ENCODE peak calls at places on chromosomes 7 and 10, in seven cellular contexts. Z, A, C, X, N, R and B are unnamed samples.

GRCh38 chr7:158613481-158613880 is 25.9 kb upstream of the PTPRN2 start:
- DNase-seq in Z (no peak), A (no peak), C (no peak), X (no peak), N (no peak), R (no peak), B (no peak)

GRCh38 chr10:33875924-33876323 is 541.5 kb upstream of the NRP1 start:
- DNase-seq in Z (no peak), A (no peak), C (no peak), X (no peak), N (no peak), R (no peak), B (no peak)

GRCh38 chr10:129725482-129725881 is 238.6 kb downstream of the EBF3 start:
- DNase-seq in Z (no peak), A (peak; percentile 39), C (no peak), X (no peak), N (no peak), R (no peak), B (no peak)

GRCh38 chr7:214410-215212 is 22.2 kb downstream of the FAM20C start:
- DNase-seq in Z (no peak), A (no peak), C (peak; percentile 70), X (no peak), N (no peak), R (no peak), B (no peak)

GRCh38 chr7:140238778-140239652 is 62.2 kb upstream of the KDM7A start:
- DNase-seq in Z (no peak), A (peak; percentile 76), C (peak; percentile 24), X (no peak), N (no peak), R (no peak), B (no peak)

GRCh38 chr10:21315321-21316220 is 209.9 kb downstream of the SKIDA1 start:
- DNase-seq in Z (peak; percentile 89), A (peak; percentile 92), C (peak; percentile 91), X (peak; percentile 94), N (peak; percentile 60), R (peak; percentile 78), B (no peak)

GRCh38 chr7:139095194-139095659 is 14.3 kb downstream of the ZC3HAV1 start:
- DNase-seq in Z (no peak), A (no peak), C (no peak), X (no peak), N (peak; percentile 27), R (peak; percentile 38), B (peak; percentile 50)

GRCh38 chr10:67173787-67174186 is 248.0 kb downstream of the LRRTM3 start:
- DNase-seq in Z (no peak), A (no peak), C (no peak), X (no peak), N (no peak), R (no peak), B (no peak)

GRCh38 chr10:123331438-123331837 is 177.2 kb downstream of the BUB3 start:
- DNase-seq in Z (no peak), A (no peak), C (peak; percentile 31), X (no peak), N (no peak), R (no peak), B (no peak)

GRCh38 chr10:24349379-24350110 is 140.6 kb downstream of the KIAA1217 start:
- DNase-seq in Z (no peak), A (no peak), C (peak; percentile 62), X (no peak), N (no peak), R (no peak), B (no peak)

GRCh38 chr7:36787933-36788378 is 63.7 kb upstream of the AOAH start:
- DNase-seq in Z (no peak), A (no peak), C (no peak), X (no peak), N (no peak), R (no peak), B (no peak)

GRCh38 chr7:36788814-36789470 is 64.6 kb upstream of the AOAH start:
- DNase-seq in Z (no peak), A (no peak), C (no peak), X (no peak), N (no peak), R (no peak), B (no peak)

GRCh38 chr7:36790280-36790679 is 66.0 kb upstream of the AOAH start:
- DNase-seq in Z (no peak), A (no peak), C (no peak), X (peak; percentile 14), N (no peak), R (no peak), B (no peak)

GRCh38 chr7:36781011-36781738 is 56.9 kb upstream of the AOAH start:
- DNase-seq in Z (no peak), A (no peak), C (peak; percentile 7), X (no peak), N (no peak), R (no peak), B (no peak)

GRCh38 chr7:36784991-36785940 is 61.0 kb upstream of the AOAH start:
- DNase-seq in Z (peak; percentile 51), A (no peak), C (peak; percentile 76), X (no peak), N (peak; percentile 47), R (no peak), B (peak; percentile 75)
- TF ChIP-seq CTCF in Z (no peak), A (no peak), C (no peak), X (peak; percentile 8), N (no peak), R (no peak), B (peak; percentile 34)

DNA sequence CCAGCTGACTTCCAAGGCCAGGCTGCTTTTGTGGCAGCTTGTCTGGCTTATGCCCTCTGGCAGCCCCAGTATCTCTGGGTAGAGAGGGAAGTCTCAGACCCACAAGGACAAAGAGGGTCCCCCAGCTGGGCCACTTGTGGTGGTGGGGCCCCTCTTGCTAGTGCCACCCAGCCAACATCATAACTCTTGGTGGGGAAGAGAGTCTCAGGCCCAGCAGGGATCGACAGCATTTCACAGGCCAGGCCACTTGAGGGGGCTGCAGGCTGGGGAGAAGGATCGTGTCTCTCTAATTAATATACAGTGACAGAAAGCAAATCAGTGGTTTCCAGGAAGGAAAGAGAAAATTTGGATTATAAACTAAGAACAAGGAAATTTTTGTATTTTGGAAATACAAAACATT is 76.0 kb downstream of the TYW1B start:
- DNase-seq in Z (no peak), A (no peak), C (no peak), X (peak; percentile 38), N (no peak), R (peak; percentile 44), B (no peak)
- TF ChIP-seq CTCF in Z (no peak), A (no peak), C (peak; percentile 10), X (peak; percentile 34), N (no peak), R (peak; percentile 76), B (no peak)

GRCh38 chr7:14385074-14385473 is 395.6 kb upstream of the ETV1 start:
- DNase-seq in Z (no peak), A (no peak), C (peak; percentile 40), X (no peak), N (no peak), R (no peak), B (no peak)
- TF ChIP-seq CTCF in Z (no peak), A (no peak), C (no peak), X (no peak), N (no peak), R (no peak), B (no peak)

DNA sequence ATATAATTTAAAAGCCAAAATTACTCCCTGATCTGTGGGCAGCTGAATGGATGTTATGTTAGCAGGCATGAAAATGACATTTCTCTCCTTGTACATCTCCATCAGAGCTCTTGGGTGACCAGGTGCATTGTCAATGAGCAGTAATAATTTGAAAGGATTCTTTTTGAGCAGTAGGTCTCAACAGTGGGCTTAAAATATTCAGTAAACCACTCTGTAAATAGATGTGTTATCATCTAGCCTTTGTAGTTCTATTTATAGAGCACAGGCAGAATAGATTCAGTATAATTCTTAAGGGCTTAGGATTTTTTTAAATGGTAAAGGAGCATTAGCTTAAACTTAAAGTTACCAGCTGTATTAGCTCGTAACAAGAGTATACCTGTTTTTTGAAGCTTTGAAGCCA is 52.0 kb downstream of the MRPL32 start:
- DNase-seq in Z (no peak), A (no peak), C (no peak), X (no peak), N (no peak), R (no peak), B (no peak)
- TF ChIP-seq CTCF in Z (no peak), A (no peak), C (no peak), X (no peak), N (no peak), R (no peak), B (no peak)

GRCh38 chr7:2355079-2356008 is 717 bp downstream of the EIF3B start:
- DNase-seq in Z (no peak), A (no peak), C (peak; percentile 28), X (peak; percentile 23), N (no peak), R (no peak), B (no peak)
- TF ChIP-seq CTCF in Z (no peak), A (no peak), C (no peak), X (no peak), N (no peak), R (no peak), B (no peak)

DNA sequence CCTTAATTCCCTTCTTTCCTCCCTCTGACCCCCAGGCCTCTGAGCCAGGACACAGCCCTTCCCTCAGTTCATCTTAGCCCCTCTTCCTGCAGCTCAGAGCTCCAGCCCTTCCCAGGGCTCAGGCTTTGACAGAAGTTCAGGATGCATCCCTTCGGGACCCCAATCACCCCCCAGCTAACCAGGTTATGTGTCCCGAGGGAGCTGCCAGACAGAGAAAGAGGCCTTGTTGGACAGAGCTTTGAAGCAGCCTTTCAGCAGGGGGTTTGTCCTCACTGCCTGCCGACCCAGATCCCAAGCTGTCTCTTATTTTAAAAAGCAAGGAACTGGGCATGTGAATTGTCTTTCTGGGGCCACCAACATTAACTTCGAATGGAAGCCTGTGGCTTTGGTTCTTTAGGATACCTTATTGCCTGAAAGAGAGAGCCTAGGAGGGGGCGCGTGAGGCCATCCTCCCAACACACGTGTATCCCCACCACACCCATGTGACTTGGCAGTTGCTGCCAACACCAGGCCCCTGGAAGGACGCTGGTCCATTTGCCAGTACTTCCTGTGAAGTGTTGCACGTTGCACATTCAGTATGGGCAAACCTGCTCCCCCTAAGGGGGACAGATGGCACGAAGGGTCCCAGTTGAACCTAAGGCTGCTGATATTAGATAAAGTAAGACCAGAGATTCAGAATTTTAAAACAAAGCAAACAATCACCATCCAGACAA is 859 bp downstream of the CCDC136 start:
- DNase-seq in Z (peak; percentile 49), A (no peak), C (no peak), X (no peak), N (no peak), R (no peak), B (no peak)
- TF ChIP-seq CTCF in Z (no peak), A (no peak), C (no peak), X (no peak), N (no peak), R (no peak), B (no peak)

DNA sequence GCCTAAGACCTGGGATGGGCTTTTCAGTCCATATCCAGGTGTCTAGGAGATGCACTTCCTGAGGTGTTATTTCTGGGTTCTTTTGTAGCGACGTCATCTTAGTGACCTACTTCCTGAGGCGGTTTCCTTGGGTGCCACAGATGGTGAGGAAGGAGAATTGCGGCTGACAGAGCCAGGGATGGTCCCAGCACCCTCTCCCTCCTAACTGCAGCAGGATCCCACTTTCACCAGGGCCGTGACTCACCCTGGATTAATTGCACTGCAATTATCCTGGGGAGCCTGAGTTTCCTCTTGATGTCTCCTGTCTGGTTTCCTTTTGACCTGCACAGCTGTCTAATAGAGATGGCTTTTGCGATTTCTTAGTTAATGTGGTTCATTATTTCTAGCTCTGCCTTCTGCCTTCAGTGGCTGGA is 271.7 kb downstream of the TCF7L2 start:
- DNase-seq in Z (no peak), A (no peak), C (peak; percentile 24), X (no peak), N (no peak), R (peak; percentile 54), B (no peak)
- TF ChIP-seq CTCF in Z (no peak), A (no peak), C (no peak), X (no peak), N (no peak), R (peak; percentile 24), B (no peak)